ENCODE peak calls at places on chromosome 3, in five cellular contexts. One of them, this sample, is unnamed.

GRCh38 chr3:114179575-114179974 is 723 bp upstream of the DRD3 start:
- DNase-seq in NCI-H1105: peak
- DNase-seq in SHP77: peak
- DNase-seq in SK-MEL-5: peak
- DNase-seq in PC-3: peak
- DNase-seq in this sample: peak

GRCh38 chr3:168885028-168885427 is 778.5 kb downstream of the MECOM start:
- DNase-seq in SK-MEL-5: no peak
- DNase-seq in PC-3: peak
- DNase-seq in NCI-H1105: no peak
- DNase-seq in SHP77: no peak
- DNase-seq in this sample: no peak

GRCh38 chr3:46321461-46322104 is 32.3 kb upstream of the CCR2 start:
- DNase-seq in SK-MEL-5: no peak
- DNase-seq in SHP77: no peak
- DNase-seq in PC-3: no peak
- DNase-seq in NCI-H1105: no peak
- DNase-seq in this sample: no peak

GRCh38 chr3:184642623-184643308 is 69.1 kb downstream of the MAGEF1 start:
- DNase-seq in NCI-H1105: no peak
- DNase-seq in SHP77: peak
- DNase-seq in PC-3: no peak
- DNase-seq in SK-MEL-5: no peak
- DNase-seq in this sample: no peak

GRCh38 chr3:13483988-13484695 is 4.0 kb downstream of the HDAC11 start:
- DNase-seq in PC-3: no peak
- DNase-seq in SHP77: no peak
- DNase-seq in SK-MEL-5: no peak
- DNase-seq in NCI-H1105: no peak
- DNase-seq in this sample: no peak

GRCh38 chr3:88385090-88385489 is 235.3 kb downstream of the C3orf38 start:
- DNase-seq in PC-3: no peak
- DNase-seq in SK-MEL-5: no peak
- DNase-seq in NCI-H1105: no peak
- DNase-seq in SHP77: no peak
- DNase-seq in this sample: no peak

GRCh38 chr3:98613616-98614015 is 20.2 kb upstream of the CPOX start:
- DNase-seq in NCI-H1105: no peak
- DNase-seq in PC-3: no peak
- DNase-seq in SHP77: no peak
- DNase-seq in SK-MEL-5: no peak
- DNase-seq in this sample: no peak

GRCh38 chr3:36875397-36875796 is 69.5 kb downstream of the TRANK1 start:
- DNase-seq in NCI-H1105: no peak
- DNase-seq in PC-3: no peak
- DNase-seq in SHP77: no peak
- DNase-seq in SK-MEL-5: no peak
- DNase-seq in this sample: no peak

GRCh38 chr3:160450846-160451245 is 1.3 kb upstream of the TRIM59 start:
- DNase-seq in SHP77: no peak
- DNase-seq in SK-MEL-5: no peak
- DNase-seq in PC-3: peak
- DNase-seq in NCI-H1105: no peak
- DNase-seq in this sample: no peak